ENCODE peak calls at places on chromosome 1, in nine cellular contexts. L is Peyer's patch; R is GM23338; K is CD8-positive, alpha-beta T cell; O is body of pancreas; S is thoracic aorta; B is heart right ventricle; I is IMR-90; C is fibroblast of lung. P is an unnamed sample. For H3K4me1, the result is how much of the 10 kb centered on the place peaks cover.

GRCh38 chr1:102842606-102843005 is 265.7 kb downstream of the COL11A1 start:
- DNase-seq in L (no peak), O (no peak), B (no peak), I (no peak), C (no peak), K (no peak), S (no peak), R (no peak), P (no peak)

GRCh38 chr1:214993419-214993818 is 89.1 kb upstream of the KCNK2 start:
- DNase-seq in L (no peak), K (no peak), B (no peak), I (peak), R (no peak), S (no peak), O (no peak), C (peak), P (no peak)

GRCh38 chr1:23787701-23788100 is 3.2 kb upstream of the LYPLA2 start:
- DNase-seq in R (no peak), C (no peak), K (no peak), L (no peak), O (no peak), B (no peak), I (no peak), S (no peak), P (no peak)

GRCh38 chr1:180791806-180792205 is 120.9 kb upstream of the KIAA1614 start:
- DNase-seq in K (no peak), R (no peak), O (no peak), B (no peak), C (peak), I (peak), L (no peak), S (no peak), P (no peak)

GRCh38 chr1:34858901-34859441 is 578 bp downstream of the SMIM12 start:
- DNase-seq in L (peak), O (peak), C (peak), B (no peak), S (no peak), K (no peak), I (peak), R (no peak), P (peak)

GRCh38 chr1:153565529-153566374 is at the start of gene S100A2:
- DNase-seq in O (no peak), B (no peak), I (peak), R (no peak), L (peak), S (peak), C (peak), K (no peak), P (peak)

GRCh38 chr1:234529661-234530237 is 50.8 kb upstream of the TARBP1 start:
- DNase-seq in B (no peak), L (no peak), C (peak), S (no peak), R (no peak), O (no peak), I (no peak), K (no peak), P (no peak)

GRCh38 chr1:27086026-27086425 is 68.9 kb downstream of the SLC9A1 start:
- DNase-seq in S (no peak), K (no peak), R (no peak), B (no peak), O (no peak), C (no peak), L (no peak), I (no peak), P (no peak)

GRCh38 chr1:245229051-245229450 is 74.3 kb downstream of the KIF26B start:
- DNase-seq in S (no peak), O (no peak), C (no peak), B (no peak), I (no peak), R (peak), L (peak), K (no peak), P (no peak)

GRCh38 chr1:183194527-183195145 is 8.6 kb downstream of the LAMC2 start:
- DNase-seq in L (no peak), S (no peak), I (no peak), C (peak), K (no peak), R (peak), B (no peak), O (no peak), P (no peak)
- H3K4me1 ChIP-seq in L (under half), S (under half), I (under half), C (under half), K (under half), R (under half), B (under half), O (under half), P (under half)

GRCh38 chr1:204931768-204932572 is 61.3 kb downstream of the NFASC start:
- DNase-seq in B (no peak), K (no peak), C (no peak), L (no peak), O (no peak), R (no peak), S (no peak), I (no peak), P (no peak)

GRCh38 chr1:204928671-204929486 is 58.2 kb downstream of the NFASC start:
- DNase-seq in I (no peak), L (no peak), S (no peak), C (no peak), K (no peak), O (no peak), B (no peak), R (no peak), P (no peak)

GRCh38 chr1:204931313-204931712 is 60.7 kb downstream of the NFASC start:
- DNase-seq in B (no peak), I (no peak), S (no peak), R (no peak), K (no peak), L (no peak), C (no peak), O (no peak), P (no peak)

GRCh38 chr1:204927673-204928641 is 57.3 kb downstream of the NFASC start:
- DNase-seq in L (no peak), B (no peak), I (no peak), C (no peak), K (no peak), S (no peak), R (peak), O (no peak), P (no peak)

DNA sequence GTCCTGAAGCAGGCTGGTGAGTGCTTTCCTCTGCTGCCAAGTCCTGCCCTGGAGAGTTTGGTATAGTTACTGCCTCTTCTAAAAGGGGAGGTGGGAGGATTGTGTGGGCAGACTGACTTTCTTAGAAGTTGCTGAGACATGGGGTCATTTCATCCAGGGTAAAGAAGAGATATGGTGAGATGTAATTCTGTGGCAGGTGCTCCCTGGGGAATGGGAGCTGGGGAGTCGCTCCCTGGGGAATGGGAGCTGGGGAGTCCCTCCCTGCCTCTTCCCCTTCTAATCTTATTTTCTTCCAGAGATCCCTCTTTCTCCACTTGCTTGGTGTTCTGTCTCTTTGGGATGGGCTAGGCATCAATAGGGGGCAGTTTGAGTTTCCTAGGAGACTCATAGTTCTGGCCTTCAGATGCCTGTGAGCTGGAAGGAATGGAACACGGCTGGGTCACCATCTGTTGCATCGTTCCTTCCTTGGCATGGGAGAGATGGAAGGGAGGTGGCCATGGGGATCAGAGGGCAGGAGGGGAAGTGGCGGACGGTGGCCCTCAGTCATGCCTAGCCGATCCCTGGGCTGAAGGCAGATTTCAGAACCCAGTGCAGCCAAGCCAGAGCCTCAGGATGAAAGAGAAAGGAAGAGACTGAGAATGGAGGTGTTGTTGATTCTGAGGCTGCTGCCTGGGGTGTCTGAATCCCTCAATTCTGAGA is 59.0 kb downstream of the NFASC start:
- DNase-seq in L (no peak), K (no peak), B (no peak), S (no peak), I (no peak), O (no peak), C (no peak), R (no peak), P (no peak)
- H3K4me1 ChIP-seq in L (under half), K (under half), B (under half), S (under half), I (under half), O (under half), C (under half), R (half or more), P (under half)

DNA sequence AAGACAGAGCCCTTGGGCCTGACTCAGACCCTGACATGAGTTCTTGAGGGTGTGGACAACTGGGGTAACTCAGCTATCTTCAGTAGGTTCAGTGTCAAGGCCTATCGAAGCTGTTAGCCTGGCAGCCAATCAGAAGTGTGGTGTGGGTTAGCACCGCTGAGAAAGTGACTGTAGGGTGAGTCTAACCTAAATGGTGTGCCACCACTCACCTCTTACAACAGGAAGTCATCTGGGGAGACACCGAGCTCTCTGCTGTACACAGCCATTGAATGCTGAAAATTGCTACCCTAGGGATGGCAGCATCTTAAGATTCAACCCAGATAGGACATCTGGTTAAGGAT is 44.6 kb downstream of the RASSF5 start:
- DNase-seq in C (no peak), S (no peak), K (peak), L (peak), O (no peak), R (no peak), B (no peak), I (no peak), P (no peak)
- H3K4me1 ChIP-seq in C (under half), S (under half), K (half or more), L (under half), O (under half), R (under half), B (under half), I (under half), P (under half)

GRCh38 chr1:219790834-219791615 is 137.3 kb downstream of the SLC30A10 start:
- DNase-seq in R (no peak), B (no peak), K (no peak), C (peak), I (peak), S (no peak), L (no peak), O (no peak), P (no peak)
- H3K4me1 ChIP-seq in R (under half), B (under half), K (under half), C (under half), I (under half), S (under half), L (under half), O (under half), P (under half)

DNA sequence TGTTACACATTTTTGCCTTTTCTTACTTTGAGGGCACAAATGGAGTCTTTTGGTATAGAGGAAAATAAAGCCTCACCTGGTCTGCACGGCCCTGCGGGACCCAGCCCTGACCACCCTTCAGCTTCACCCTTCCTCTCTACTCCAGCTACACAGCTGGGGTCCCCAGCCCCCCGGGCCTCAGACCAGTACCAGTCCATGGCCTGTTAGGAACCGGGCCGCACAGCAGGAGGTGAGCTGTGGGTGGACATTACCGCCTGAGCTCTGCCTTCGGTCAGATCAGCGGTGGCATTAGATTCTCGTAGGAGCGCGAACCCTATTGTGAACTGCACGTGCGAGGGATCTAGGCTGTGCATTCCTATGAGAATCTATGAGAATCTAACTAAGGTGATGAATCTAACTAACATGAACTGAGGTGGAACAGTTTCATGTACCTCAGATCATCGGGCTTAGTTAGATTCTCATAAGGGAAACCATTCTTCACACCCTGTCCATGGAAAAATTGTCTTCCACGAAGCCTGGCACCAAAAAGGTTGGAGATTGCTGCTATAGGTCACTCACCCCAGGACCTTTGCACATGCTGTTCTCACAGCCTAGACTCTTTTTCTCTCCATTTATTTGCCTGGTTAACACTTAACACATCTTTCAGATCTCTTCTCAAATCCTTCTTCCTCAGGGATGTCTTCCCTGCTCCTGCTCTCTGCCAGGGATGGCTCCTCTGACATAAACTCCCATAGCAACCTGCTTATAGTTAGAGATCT is 37.5 kb upstream of the ECE1 start:
- DNase-seq in L (no peak), C (no peak), B (no peak), K (no peak), I (no peak), R (no peak), O (no peak), S (no peak), P (no peak)
- H3K4me1 ChIP-seq in L (under half), C (half or more), B (under half), K (half or more), I (half or more), R (half or more), O (half or more), S (half or more), P (under half)

GRCh38 chr1:31765041-31765467 is 914 bp upstream of the ADGRB2 start:
- DNase-seq in B (no peak), I (peak), C (no peak), R (peak), O (no peak), K (no peak), S (no peak), L (no peak), P (no peak)
- H3K4me1 ChIP-seq in B (under half), I (under half), C (under half), R (under half), O (under half), K (under half), S (under half), L (under half), P (under half)

GRCh38 chr1:223771469-223771813 is 59.1 kb downstream of the CAPN2 start:
- DNase-seq in C (no peak), I (no peak), L (no peak), O (no peak), K (no peak), B (no peak), S (no peak), R (no peak), P (no peak)
- H3K4me1 ChIP-seq in C (under half), I (under half), L (under half), O (under half), K (under half), B (under half), S (under half), R (under half), P (under half)

GRCh38 chr1:149936992-149937705 is 470 bp upstream of the MTMR11 start:
- DNase-seq in K (no peak), R (peak), B (no peak), L (peak), O (no peak), S (no peak), I (peak), C (peak), P (no peak)

GRCh38 chr1:149936076-149936991 is at the start of gene MTMR11:
- DNase-seq in S (no peak), B (no peak), I (peak), C (peak), O (peak), K (no peak), R (peak), L (peak), P (no peak)

GRCh38 chr1:149940427-149940826 is 3.7 kb upstream of the MTMR11 start:
- DNase-seq in R (no peak), C (no peak), B (no peak), S (no peak), L (no peak), I (no peak), K (no peak), O (no peak), P (no peak)

GRCh38 chr1:149934326-149934725 is 2.4 kb downstream of the MTMR11 start:
- DNase-seq in B (no peak), O (no peak), R (no peak), S (no peak), C (no peak), K (no peak), I (no peak), L (no peak), P (no peak)

GRCh38 chr1:149937779-149938178 is 1.1 kb upstream of the MTMR11 start:
- DNase-seq in B (no peak), O (no peak), R (no peak), S (no peak), L (no peak), I (no peak), C (peak), K (no peak), P (no peak)
- H3K4me1 ChIP-seq in B (under half), O (under half), R (half or more), S (under half), L (under half), I (under half), C (under half), K (under half), P (under half)

P was measured in psoas muscle.